ENCODE peak calls at places on chromosome 11, in four cellular contexts. Z is hepatocyte, A is aorta, B is cardiac muscle cell. N is an unnamed sample. For H3K9me3, the result is how much of the 10 kb centered on the place peaks cover.

GRCh38 chr11:44530413-44531115 is 34.9 kb upstream of the CD82 start:
- DNase-seq in Z (no peak), A (no peak), B (no peak), N (no peak)

GRCh38 chr11:83034673-83035014 is 37.1 kb downstream of the RAB30 start:
- DNase-seq in Z (no peak), A (no peak), B (no peak), N (no peak)

GRCh38 chr11:133133053-133133452 is 399.2 kb downstream of the OPCML start:
- DNase-seq in Z (no peak), A (no peak), B (no peak), N (no peak)

GRCh38 chr11:60938500-60938899 is 13.5 kb downstream of the SLC15A3 start:
- DNase-seq in Z (no peak), A (no peak), B (no peak), N (no peak)

GRCh38 chr11:122703541-122704272 is 48.2 kb downstream of the UBASH3B start:
- DNase-seq in Z (no peak), A (no peak), B (no peak), N (no peak)

GRCh38 chr11:8661036-8661435 is 21.4 kb downstream of the TRIM66 start:
- DNase-seq in Z (no peak), A (no peak), B (no peak), N (no peak)

GRCh38 chr11:65132238-65132987 is 1.9 kb downstream of the SYVN1 start:
- DNase-seq in Z (no peak), A (peak), B (no peak), N (peak)

GRCh38 chr11:93290061-93290460 is 40.5 kb upstream of the DEUP1 start:
- DNase-seq in Z (no peak), A (no peak), B (no peak), N (no peak)

GRCh38 chr11:49995559-49995958 is 13.2 kb upstream of the OR4C12 start:
- DNase-seq in Z (peak), A (no peak), B (peak), N (peak)

GRCh38 chr11:125166903-125167291 is 2.3 kb downstream of the PKNOX2 start:
- DNase-seq in Z (no peak), A (no peak), B (no peak), N (no peak)
- H3K4me3 ChIP-seq in Z (peak), A (peak), B (peak), N (peak)

GRCh38 chr11:120519474-120519873 is 7.9 kb downstream of the GRIK4 start:
- DNase-seq in Z (no peak), A (no peak), B (no peak), N (no peak)
- H3K9me3 ChIP-seq in Z (under half), A (under half), B (under half), N (under half)

GRCh38 chr11:22192289-22192641 is 620 bp upstream of the ANO5 start:
- DNase-seq in Z (peak), A (peak), B (peak), N (peak)
- H3K4me3 ChIP-seq in Z (peak), A (peak), B (peak), N (peak)

GRCh38 chr11:47261291-47261800 is 3.5 kb downstream of the NR1H3 start:
- DNase-seq in Z (no peak), A (no peak), B (no peak), N (no peak)
- H3K9me3 ChIP-seq in Z (under half), A (under half), B (under half), N (under half)

GRCh38 chr11:2533642-2534115 is 88.9 kb downstream of the KCNQ1 start:
- DNase-seq in Z (peak), A (peak), B (peak), N (peak)
- H3K4me3 ChIP-seq in Z (no peak), A (no peak), B (no peak), N (no peak)

DNA sequence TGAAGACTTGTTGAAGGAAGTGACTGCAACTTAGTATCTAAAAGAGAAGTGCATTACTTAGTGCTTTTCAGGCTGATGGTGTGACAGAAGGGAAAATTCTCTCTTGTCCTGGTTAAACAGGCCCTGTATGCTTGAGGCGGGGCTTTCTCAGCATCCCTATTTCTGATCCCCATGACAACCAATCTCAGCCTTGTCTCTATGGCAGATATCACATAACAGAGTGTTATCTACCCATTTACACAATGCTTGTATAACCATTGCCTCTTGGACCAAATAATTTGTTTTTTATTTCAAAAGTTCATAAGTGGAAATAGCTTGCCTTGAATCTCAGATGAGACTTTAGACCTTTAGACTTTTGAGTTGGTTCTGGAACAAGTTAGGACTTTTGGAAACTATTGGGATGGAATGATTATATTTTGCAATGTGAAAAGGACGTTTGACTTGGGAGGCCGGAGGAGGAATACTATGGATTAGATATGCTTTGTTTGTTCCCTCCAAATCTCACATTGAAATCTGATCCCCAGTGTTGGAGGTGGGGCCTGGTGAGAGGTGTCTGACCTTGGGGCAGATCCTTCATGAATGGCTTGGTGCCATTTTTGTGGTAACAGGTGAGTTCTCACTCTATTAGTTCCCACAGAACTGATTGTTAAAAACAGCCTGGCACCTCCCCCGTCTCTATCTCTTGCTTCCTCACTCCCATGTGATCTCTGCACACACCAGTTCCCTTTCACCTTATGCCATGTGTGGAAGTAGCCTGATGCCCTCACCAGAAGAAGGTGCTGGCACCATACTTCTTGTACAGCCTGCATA is 3.1 kb upstream of the GLYAT start:
- DNase-seq in Z (no peak), A (no peak), B (no peak), N (no peak)
- H3K9me3 ChIP-seq in Z (under half), A (under half), B (under half), N (under half)